ENCODE peak calls at places on chromosome 9, in five cellular contexts. G is HCT116, N is dorsolateral prefrontal cortex, J is upper lobe of left lung, K is cardiac muscle cell. U is an unnamed sample. For H3K27me3, the result is how much of the 10 kb centered on the place peaks cover.

GRCh38 chr9:114372971-114373591 is 14.7 kb downstream of the AKNA start:
- DNase-seq in K (peak), N (no peak), J (peak), G (no peak), U (peak)

GRCh38 chr9:127931092-127931881 is 710 bp upstream of the PIP5KL1 start:
- DNase-seq in N (no peak), J (peak), G (no peak), K (peak), U (no peak)

GRCh38 chr9:72271617-72272478 is 93.2 kb downstream of the ZFAND5 start:
- DNase-seq in G (peak), N (peak), J (peak), K (peak), U (peak)

GRCh38 chr9:6272229-6272597 is 56.0 kb upstream of the TPD52L3 start:
- DNase-seq in G (no peak), K (peak), J (peak), N (no peak), U (no peak)

GRCh38 chr9:91312717-91313325 is 48.9 kb downstream of the AUH start:
- DNase-seq in G (peak), K (no peak), N (no peak), J (peak), U (no peak)

GRCh38 chr9:130041648-130042405 is 1.2 kb downstream of the FNBP1 start:
- DNase-seq in N (no peak), J (no peak), K (peak), G (no peak), U (no peak)

GRCh38 chr9:34371886-34372597 is 4.7 kb downstream of the MYORG start:
- DNase-seq in K (no peak), G (no peak), J (no peak), N (no peak), U (no peak)

GRCh38 chr9:128892223-128892892 is 10.4 kb downstream of the LRRC8A start:
- DNase-seq in N (peak), J (peak), K (peak), G (no peak), U (peak)

GRCh38 chr9:88400021-88400420 is 11.8 kb downstream of the SPIN1 start:
- DNase-seq in J (no peak), G (no peak), K (peak), N (no peak), U (no peak)

GRCh38 chr9:72539824-72540347 is 18.5 kb downstream of the TMC1 start:
- DNase-seq in N (no peak), J (no peak), K (no peak), G (no peak), U (no peak)

GRCh38 chr9:23162789-23163188 is 663.3 kb downstream of the ELAVL2 start:
- DNase-seq in G (no peak), K (no peak), N (no peak), J (no peak), U (no peak)

GRCh38 chr9:134497283-134497860 is 144.2 kb upstream of the COL5A1 start:
- DNase-seq in K (no peak), G (no peak), J (no peak), N (no peak), U (no peak)

GRCh38 chr9:105357937-105358336 is 89.9 kb upstream of the FSD1L start:
- DNase-seq in K (no peak), N (no peak), J (no peak), G (no peak), U (no peak)

GRCh38 chr9:95406114-95406513 is 88.6 kb upstream of the FANCC start:
- DNase-seq in J (no peak), K (peak), G (no peak), N (no peak), U (no peak)

GRCh38 chr9:89640801-89641200 is 36.0 kb downstream of the GADD45G start:
- DNase-seq in J (no peak), K (no peak), N (no peak), G (no peak), U (no peak)

GRCh38 chr9:134365791-134366222 is 39.6 kb downstream of the RXRA start:
- DNase-seq in J (no peak), K (peak), N (no peak), G (no peak), U (no peak)

GRCh38 chr9:33721674-33722358 is 73.5 kb upstream of the PRSS3 start:
- DNase-seq in N (peak), J (peak), K (peak), G (peak), U (peak)

GRCh38 chr9:69758001-69758730 is 1.6 kb downstream of the PTAR1 start:
- DNase-seq in K (peak), J (no peak), N (no peak), G (no peak), U (no peak)

GRCh38 chr9:120692901-120693573 is 21.2 kb downstream of the MEGF9 start:
- DNase-seq in J (no peak), K (peak), G (no peak), N (no peak), U (no peak)

GRCh38 chr9:131279196-131279926 is 3.1 kb upstream of the FAM78A start:
- DNase-seq in J (no peak), G (no peak), N (no peak), K (no peak), U (no peak)
- H3K27me3 ChIP-seq in J (under half), G (under half), N (under half), K (under half), U (under half)

DNA sequence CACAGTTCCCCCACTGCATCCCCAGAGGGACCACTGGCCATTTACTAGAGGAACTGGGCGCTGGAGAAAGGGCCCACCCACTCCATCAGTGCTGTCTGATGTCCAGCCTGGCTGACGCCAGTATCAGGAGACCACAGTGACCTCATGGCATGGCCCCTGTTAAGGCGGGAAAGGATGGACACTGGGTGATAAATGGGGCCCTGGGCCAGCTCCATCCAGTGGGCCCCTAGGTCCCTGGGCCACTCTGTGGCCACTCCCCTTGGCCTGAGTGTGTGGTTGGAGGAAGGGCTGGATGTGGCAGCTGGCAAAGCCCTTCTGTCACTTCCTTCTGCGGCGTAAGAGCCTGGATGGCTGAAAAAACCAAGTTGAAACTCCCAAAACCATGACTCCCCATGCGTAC is 44.9 kb upstream of the NOTCH1 start:
- DNase-seq in N (no peak), J (no peak), G (no peak), K (no peak), U (no peak)
- H3K27me3 ChIP-seq in N (under half), J (under half), G (under half), K (under half), U (under half)

GRCh38 chr9:111610149-111610548 is 10.7 kb upstream of the PTGR1 start:
- DNase-seq in J (no peak), G (no peak), K (no peak), N (no peak), U (no peak)
- H3K27me3 ChIP-seq in J (under half), G (under half), K (under half), N (under half), U (under half)

GRCh38 chr9:112533660-112534059 is 47.0 kb downstream of the KIAA1958 start:
- DNase-seq in K (no peak), G (no peak), J (no peak), N (no peak), U (no peak)

GRCh38 chr9:112537561-112537960 is 50.9 kb downstream of the KIAA1958 start:
- DNase-seq in G (no peak), N (no peak), K (no peak), J (no peak), U (no peak)

GRCh38 chr9:112535364-112535763 is 48.7 kb downstream of the KIAA1958 start:
- DNase-seq in J (no peak), N (no peak), G (no peak), K (peak), U (no peak)

GRCh38 chr9:112532427-112532826 is 45.8 kb downstream of the KIAA1958 start:
- DNase-seq in G (no peak), K (peak), N (no peak), J (peak), U (no peak)

GRCh38 chr9:112535811-112536210 is 49.2 kb downstream of the KIAA1958 start:
- DNase-seq in K (peak), N (no peak), G (no peak), J (no peak), U (no peak)
- H3K27me3 ChIP-seq in K (under half), N (under half), G (under half), J (under half), U (under half)

GRCh38 chr9:36763778-36764177 is 191.1 kb downstream of the MELK start:
- DNase-seq in N (no peak), G (no peak), K (no peak), J (no peak), U (no peak)

GRCh38 chr9:36765468-36766341 is 193.0 kb downstream of the MELK start:
- DNase-seq in G (peak), J (peak), N (peak), K (peak), U (peak)

GRCh38 chr9:36764364-36765076 is 191.8 kb downstream of the MELK start:
- DNase-seq in N (no peak), G (no peak), K (no peak), J (no peak), U (no peak)

GRCh38 chr9:36762958-36763357 is 190.3 kb downstream of the MELK start:
- DNase-seq in N (no peak), J (no peak), G (no peak), K (no peak), U (no peak)

DNA sequence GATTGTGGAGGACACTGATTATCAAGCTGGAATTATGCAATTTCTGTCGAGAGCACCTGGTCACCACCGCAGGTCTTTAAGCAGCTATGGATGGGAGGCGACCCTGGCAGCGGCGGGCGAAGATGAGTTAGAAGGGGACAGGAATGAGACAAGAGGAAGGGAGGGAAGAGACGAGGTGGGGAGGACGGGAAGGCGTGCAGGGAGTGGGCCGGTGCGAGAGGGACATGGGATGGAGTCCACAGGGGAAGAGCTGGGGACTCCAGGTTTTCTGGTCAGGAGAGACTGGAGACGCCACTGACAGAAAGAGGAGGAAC is 192.3 kb downstream of the MELK start:
- DNase-seq in N (no peak), G (no peak), J (no peak), K (no peak), U (no peak)
- H3K27me3 ChIP-seq in N (under half), G (under half), J (under half), K (under half), U (under half)

GRCh38 chr9:138051586-138052321 is 174.2 kb downstream of the CACNA1B start:
- DNase-seq in N (no peak), K (no peak), G (no peak), J (peak), U (no peak)
- H3K27me3 ChIP-seq in N (under half), K (under half), G (under half), J (under half), U (under half)

GRCh38 chr9:37034320-37034937 is 361 bp upstream of the PAX5 start:
- DNase-seq in N (no peak), G (no peak), K (no peak), J (no peak), U (no peak)
- H3K27me3 ChIP-seq in N (half or more), G (under half), K (half or more), J (half or more), U (half or more)

DNA sequence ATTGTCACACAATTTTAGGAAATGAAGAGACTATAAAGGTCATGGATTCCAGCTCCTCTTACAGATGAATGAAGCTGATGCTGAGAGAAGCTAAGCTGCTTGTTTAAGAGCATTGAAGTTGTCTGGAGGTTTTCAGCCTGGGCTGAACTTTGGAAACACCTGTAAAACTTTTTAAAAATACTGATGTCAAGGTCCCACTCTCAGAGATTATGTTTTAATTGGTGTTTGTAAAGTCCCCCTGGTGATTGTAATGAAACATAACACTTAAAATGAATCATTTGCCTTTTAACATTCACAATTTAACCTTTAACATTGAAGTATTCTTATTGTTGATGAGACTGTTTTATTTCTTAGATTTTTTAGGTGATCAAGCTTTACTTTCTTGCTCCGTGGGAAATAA is 16.4 kb downstream of the RAD23B start:
- DNase-seq in G (no peak), N (no peak), J (no peak), K (no peak), U (no peak)
- H3K27me3 ChIP-seq in G (under half), N (under half), J (under half), K (under half), U (under half)

GRCh38 chr9:133169102-133169501 is 5.4 kb upstream of the GBGT1 start:
- DNase-seq in K (no peak), G (no peak), N (no peak), J (no peak), U (no peak)
- H3K27me3 ChIP-seq in K (under half), G (under half), N (under half), J (under half), U (under half)